ENCODE peak calls at places on chromosomes 5 and 9, in seven cellular contexts. G is neural crest cell, V is bronchial epithelial cell, C is sigmoid colon, R is BE2C, W is cardiac fibroblast, P is AG10803. K is an unnamed sample.

GRCh38 chr5:68898961-68899471 is 194.8 kb upstream of the SLC30A5 start:
- DNase-seq in G (no peak), V (peak), C (no peak), R (no peak), W (peak), P (peak), K (peak)

GRCh38 chr9:19946446-19947109 is 157.7 kb upstream of the SLC24A2 start:
- DNase-seq in G (no peak), V (peak), C (no peak), R (no peak), W (peak), P (peak), K (no peak)

GRCh38 chr9:94603259-94603776 is 9.7 kb upstream of the FBP2 start:
- DNase-seq in G (peak), V (peak), C (peak), R (peak), W (peak), P (peak), K (peak)

GRCh38 chr9:7479300-7479699 is 320.3 kb downstream of the DMAC1 start:
- DNase-seq in G (no peak), V (peak), C (no peak), R (no peak), W (no peak), P (no peak), K (no peak)

GRCh38 chr5:135398160-135398854 is 724 bp downstream of the MACROH2A1 start:
- DNase-seq in G (peak), V (peak), C (no peak), R (peak), W (peak), P (peak), K (peak)

GRCh38 chr5:115947260-115947659 is 15.0 kb upstream of the LVRN start:
- DNase-seq in G (no peak), V (peak), C (no peak), R (no peak), W (peak), P (peak), K (no peak)

GRCh38 chr5:1139806-1140187 is 27.9 kb upstream of the SLC12A7 start:
- DNase-seq in G (no peak), V (peak), C (no peak), R (no peak), W (no peak), P (no peak), K (no peak)

GRCh38 chr5:179812135-179812825 is 5.6 kb upstream of the MGAT4B start:
- DNase-seq in G (no peak), V (no peak), C (peak), R (no peak), W (no peak), P (no peak), K (no peak)

GRCh38 chr9:137972355-137972987 is 94.9 kb downstream of the CACNA1B start:
- DNase-seq in G (no peak), V (no peak), C (peak), R (no peak), W (no peak), P (no peak), K (no peak)

GRCh38 chr9:2385746-2386145 is 235.8 kb upstream of the VLDLR start:
- DNase-seq in G (no peak), V (no peak), C (no peak), R (no peak), W (no peak), P (no peak), K (no peak)

GRCh38 chr9:98465799-98466198 is 210.3 kb upstream of the TBC1D2 start:
- DNase-seq in G (no peak), V (no peak), C (no peak), R (no peak), W (no peak), P (no peak), K (no peak)

GRCh38 chr5:14685757-14686156 is 21.2 kb downstream of the OTULIN start:
- DNase-seq in G (peak), V (peak), C (no peak), R (peak), W (peak), P (peak), K (no peak)

GRCh38 chr9:95498641-95499040 is 18.1 kb downstream of the PTCH1 start:
- DNase-seq in G (no peak), V (no peak), C (no peak), R (no peak), W (no peak), P (no peak), K (no peak)

GRCh38 chr9:70079364-70080103 is 35.9 kb downstream of the MAMDC2 start:
- DNase-seq in G (no peak), V (peak), C (no peak), R (no peak), W (peak), P (peak), K (no peak)

GRCh38 chr5:97142521-97143254 is at the start of gene LIX1:
- DNase-seq in G (peak), V (peak), C (no peak), R (peak), W (peak), P (peak), K (peak)

GRCh38 chr5:44953078-44953477 is 144.3 kb downstream of the MRPS30 start:
- DNase-seq in G (no peak), V (no peak), C (no peak), R (no peak), W (no peak), P (no peak), K (no peak)

GRCh38 chr5:159515909-159516415 is 185.7 kb upstream of the IL12B start:
- DNase-seq in G (peak), V (peak), C (no peak), R (peak), W (peak), P (peak), K (peak)

GRCh38 chr5:94281402-94281801 is 337.0 kb downstream of the KIAA0825 start:
- DNase-seq in G (no peak), V (no peak), C (no peak), R (no peak), W (no peak), P (no peak), K (no peak)
- TF ChIP-seq CTCF in G (no peak), V (no peak), C (no peak), R (no peak), W (no peak), P (no peak), K (no peak)

GRCh38 chr5:43608406-43608805 is 5.4 kb downstream of the NNT start:
- DNase-seq in G (no peak), V (no peak), C (no peak), R (no peak), W (peak), P (no peak), K (no peak)

GRCh38 chr5:43613370-43613769 is 10.4 kb downstream of the NNT start:
- DNase-seq in G (no peak), V (no peak), C (no peak), R (no peak), W (no peak), P (no peak), K (no peak)

GRCh38 chr5:43604699-43605098 is 1.7 kb downstream of the NNT start:
- DNase-seq in G (no peak), V (no peak), C (no peak), R (no peak), W (no peak), P (no peak), K (no peak)

GRCh38 chr5:43606351-43606750 is 3.4 kb downstream of the NNT start:
- DNase-seq in G (no peak), V (peak), C (no peak), R (no peak), W (no peak), P (no peak), K (no peak)

GRCh38 chr5:43609752-43610151 is 6.8 kb downstream of the NNT start:
- DNase-seq in G (no peak), V (no peak), C (no peak), R (no peak), W (no peak), P (no peak), K (no peak)
- TF ChIP-seq CTCF in G (peak), V (peak), C (no peak), R (peak), W (peak), P (peak), K (no peak)

GRCh38 chr5:154754460-154755360 is 467 bp upstream of the LARP1 start:
- DNase-seq in G (peak), V (peak), C (peak), R (peak), W (peak), P (peak), K (peak)
- TF ChIP-seq CTCF in G (peak), V (peak), C (no peak), R (peak), W (peak), P (peak), K (peak)

DNA sequence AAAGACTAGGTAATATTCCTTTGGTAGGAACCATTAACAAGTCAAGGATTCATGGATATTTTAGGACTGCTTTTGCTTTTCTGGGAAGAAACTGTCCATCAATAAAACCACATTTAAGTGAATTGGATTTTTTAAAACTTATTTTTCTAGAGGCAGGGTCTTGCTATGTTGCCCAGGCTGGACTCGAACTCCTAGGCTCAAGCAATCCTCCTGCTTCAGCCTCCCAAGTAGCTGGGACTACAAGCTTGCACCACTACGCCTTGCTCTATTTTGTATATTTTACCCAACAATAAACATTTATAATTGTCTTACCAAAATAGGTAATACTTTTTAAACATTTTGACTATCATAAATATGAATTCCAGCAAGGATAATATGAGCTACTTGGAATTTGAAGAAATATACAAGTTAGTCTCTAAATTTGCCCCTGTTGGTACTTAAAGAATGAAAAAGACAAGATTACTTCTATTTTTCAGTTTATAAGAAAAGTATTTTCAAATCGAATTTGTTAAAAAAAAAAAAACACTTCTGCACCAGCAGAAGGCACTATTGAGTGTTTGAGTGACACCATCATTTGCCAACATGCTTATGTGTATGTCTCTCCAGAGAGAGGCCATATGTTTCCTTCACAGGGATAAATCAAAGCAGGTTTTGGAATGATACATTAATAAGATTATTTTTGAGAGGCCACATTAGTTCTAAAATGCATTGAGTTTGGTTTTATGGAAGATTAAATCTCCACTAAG is 60.0 kb upstream of the CARTPT start:
- DNase-seq in G (no peak), V (peak), C (no peak), R (no peak), W (peak), P (peak), K (no peak)
- TF ChIP-seq CTCF in G (peak), V (no peak), C (no peak), R (peak), W (no peak), P (peak), K (peak)

GRCh38 chr5:53091304-53091703 is 18.3 kb downstream of the MOCS2 start:
- DNase-seq in G (no peak), V (peak), C (no peak), R (no peak), W (peak), P (peak), K (no peak)
- TF ChIP-seq CTCF in G (no peak), V (no peak), C (no peak), R (no peak), W (peak), P (peak), K (no peak)

DNA sequence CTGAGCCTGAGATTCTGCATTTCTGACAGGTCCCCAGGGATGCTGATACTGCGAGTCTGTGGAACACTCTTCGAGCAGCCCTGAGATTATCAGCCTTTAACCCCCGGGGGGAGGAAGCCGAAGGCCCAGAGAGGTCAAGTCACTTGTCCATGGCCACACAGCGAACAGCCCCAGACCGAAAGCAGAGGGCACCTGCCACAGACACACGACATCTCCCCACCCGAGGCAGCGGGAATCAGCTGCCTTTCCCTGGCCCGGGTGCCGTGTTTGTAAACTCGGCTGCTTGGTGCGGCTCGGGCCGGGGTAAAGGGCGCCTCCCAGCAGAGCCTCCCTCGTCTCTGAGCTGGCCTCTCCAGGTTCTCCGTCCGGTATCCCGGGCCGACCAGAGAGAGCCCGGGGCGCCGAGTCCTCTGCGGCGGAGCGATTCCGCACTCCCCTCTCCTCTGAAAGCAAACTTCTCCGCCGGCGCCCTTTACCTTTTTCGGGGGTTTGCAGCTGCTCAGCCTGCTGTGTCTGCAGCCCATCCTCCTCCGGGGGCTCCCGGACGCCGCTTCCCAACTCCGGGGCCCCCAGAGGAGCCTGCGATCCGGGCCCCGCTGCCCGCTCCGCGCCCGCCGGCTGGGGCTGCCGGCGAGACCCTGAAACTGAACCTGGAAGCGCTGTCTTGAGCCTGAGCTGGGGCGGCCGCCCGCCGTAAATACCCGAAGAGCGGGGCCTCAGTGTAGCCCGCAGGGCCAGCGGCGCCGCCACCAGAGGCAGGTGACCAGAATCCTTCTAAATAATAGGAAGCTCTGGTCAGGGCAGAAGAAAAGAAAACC is at the start of gene CCDC69:
- DNase-seq in G (peak), V (peak), C (peak), R (peak), W (peak), P (peak), K (peak)
- TF ChIP-seq CTCF in G (peak), V (peak), C (no peak), R (no peak), W (peak), P (peak), K (no peak)

GRCh38 chr9:6307551-6308096 is 20.6 kb upstream of the TPD52L3 start:
- DNase-seq in G (no peak), V (no peak), C (no peak), R (no peak), W (no peak), P (no peak), K (no peak)

GRCh38 chr9:6302417-6302816 is 25.8 kb upstream of the TPD52L3 start:
- DNase-seq in G (no peak), V (peak), C (no peak), R (no peak), W (peak), P (no peak), K (no peak)

GRCh38 chr9:6304232-6304631 is 23.9 kb upstream of the TPD52L3 start:
- DNase-seq in G (no peak), V (no peak), C (no peak), R (no peak), W (no peak), P (no peak), K (no peak)

DNA sequence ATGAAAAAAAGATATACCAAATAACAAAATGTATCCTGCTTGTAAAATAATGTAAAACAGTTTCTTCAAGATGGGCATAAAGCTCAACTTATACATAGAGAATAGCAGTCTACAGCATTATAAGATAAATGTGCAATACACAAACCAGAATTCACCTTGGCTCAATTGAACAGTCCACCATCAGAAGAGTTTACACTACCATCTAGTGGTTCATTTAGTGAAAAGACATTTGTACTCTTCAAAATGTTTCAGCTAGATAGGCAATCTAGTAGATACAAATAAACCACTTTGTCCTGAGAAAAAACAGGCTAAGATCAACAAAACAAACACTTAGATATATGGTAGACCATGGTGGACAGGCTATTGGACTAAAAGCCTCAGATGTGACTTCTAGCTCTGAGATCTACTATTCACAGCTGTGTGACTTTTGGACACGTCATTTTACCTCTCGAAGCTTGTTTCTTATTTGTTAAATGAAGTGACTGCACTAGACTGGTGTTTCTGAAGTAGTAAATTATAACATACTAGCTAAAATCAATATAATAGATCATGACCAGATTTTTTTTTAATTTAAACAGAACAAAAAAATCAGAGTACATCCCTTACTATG is 22.1 kb upstream of the TPD52L3 start:
- DNase-seq in G (no peak), V (peak), C (no peak), R (no peak), W (peak), P (peak), K (no peak)
- TF ChIP-seq CTCF in G (peak), V (peak), C (no peak), R (peak), W (peak), P (peak), K (peak)

GRCh38 chr5:150167908-150168307 is 1.3 kb downstream of the CDX1 start:
- DNase-seq in G (no peak), V (no peak), C (no peak), R (no peak), W (no peak), P (no peak), K (no peak)
- TF ChIP-seq CTCF in G (no peak), V (peak), C (no peak), R (peak), W (peak), P (no peak), K (peak)

K was measured in glutamatergic neuron.